ENCODE peak calls at places on chromosomes 1 and 21, in ten cellular contexts. Z is testis; H is GM12878; D is nephron progenitor cell; Y is CD8-positive, alpha-beta T cell; G is colonic mucosa; U is fibroblast of lung; W is K562; J is upper lobe of right lung; E is epithelial cell of esophagus. T is an unnamed sample.

GRCh38 chr1:215263636-215264035 is 181.1 kb downstream of the KCNK2 start:
- DNase-seq in Z (no peak), H (no peak), D (no peak), Y (no peak), G (no peak), U (no peak), W (no peak), J (no peak), E (peak; percentile 78), T (no peak)

GRCh38 chr1:24949331-24949881 is 19.3 kb upstream of the RUNX3 start:
- DNase-seq in Z (no peak), H (no peak), D (no peak), Y (no peak), G (no peak), U (peak; percentile 97), W (peak; percentile 31), J (no peak), E (peak; percentile 76), T (no peak)

GRCh38 chr1:160083968-160084770 is 2.8 kb downstream of the KCNJ9 start:
- DNase-seq in Z (peak; percentile 80), H (no peak), D (peak; percentile 77), Y (peak; percentile 76), G (peak; percentile 86), U (peak; percentile 29), W (peak; percentile 51), J (peak; percentile 90), E (peak; percentile 88), T (peak; percentile 78)

GRCh38 chr1:4654764-4655673 is 610 bp downstream of the AJAP1 start:
- DNase-seq in Z (no peak), H (no peak), D (peak; percentile 60), Y (no peak), G (no peak), U (no peak), W (no peak), J (peak; percentile 59), E (no peak), T (no peak)

GRCh38 chr1:143698016-143698415 is 273.8 kb downstream of the FAM72C start:
- DNase-seq in Z (peak; percentile 50), H (no peak), D (no peak), Y (no peak), G (peak; percentile 77), U (no peak), W (peak; percentile 72), J (peak; percentile 80), E (peak; percentile 30), T (no peak)

GRCh38 chr1:45643978-45644377 is 20.1 kb upstream of the CCDC17 start:
- DNase-seq in Z (peak; percentile 42), H (no peak), D (no peak), Y (no peak), G (peak; percentile 54), U (no peak), W (no peak), J (no peak), E (no peak), T (no peak)

GRCh38 chr1:145983959-145984830 is 12.2 kb downstream of the TXNIP start:
- DNase-seq in Z (no peak), H (no peak), D (no peak), Y (no peak), G (no peak), U (no peak), W (no peak), J (no peak), E (peak; percentile 69), T (no peak)

GRCh38 chr1:167687919-167688519 is 33.8 kb upstream of the MPZL1 start:
- DNase-seq in Z (peak; percentile 93), H (peak; percentile 80), D (peak; percentile 85), Y (peak; percentile 84), G (peak; percentile 86), U (peak; percentile 58), W (peak; percentile 89), J (no peak), E (peak; percentile 80), T (peak; percentile 86)

GRCh38 chr1:9873385-9873784 is 36.7 kb downstream of the CTNNBIP1 start:
- DNase-seq in Z (no peak), H (no peak), D (no peak), Y (no peak), G (no peak), U (no peak), W (no peak), J (no peak), E (no peak), T (no peak)

GRCh38 chr21:44778499-44778911 is 23.1 kb downstream of the UBE2G2 start:
- DNase-seq in Z (no peak), H (no peak), D (no peak), Y (no peak), G (no peak), U (no peak), W (no peak), J (no peak), E (no peak), T (no peak)

GRCh38 chr1:240508950-240509349 is 103.0 kb downstream of the GREM2 start:
- DNase-seq in Z (no peak), H (no peak), D (peak; percentile 7), Y (no peak), G (no peak), U (no peak), W (no peak), J (no peak), E (no peak), T (no peak)
- TF ChIP-seq CTCF in Z (no peak), H (no peak), D (no peak), Y (no peak), G (no peak), U (no peak), W (no peak), J (no peak), E (no peak), T (no peak)

GRCh38 chr1:203271018-203271743 is 34.1 kb upstream of the BTG2 start:
- DNase-seq in Z (peak; percentile 88), H (no peak), D (no peak), Y (peak; percentile 72), G (peak; percentile 78), U (peak; percentile 74), W (peak; percentile 82), J (peak; percentile 72), E (peak; percentile 78), T (no peak)

GRCh38 chr1:203271962-203272632 is 33.2 kb upstream of the BTG2 start:
- DNase-seq in Z (no peak), H (no peak), D (no peak), Y (no peak), G (peak; percentile 25), U (no peak), W (no peak), J (peak; percentile 64), E (no peak), T (no peak)

GRCh38 chr1:203269654-203270020 is 35.7 kb upstream of the BTG2 start:
- DNase-seq in Z (no peak), H (no peak), D (no peak), Y (no peak), G (no peak), U (no peak), W (no peak), J (no peak), E (no peak), T (no peak)

GRCh38 chr1:203268901-203269653 is 36.2 kb upstream of the BTG2 start:
- DNase-seq in Z (peak; percentile 71), H (no peak), D (peak; percentile 50), Y (peak; percentile 40), G (peak; percentile 57), U (peak; percentile 64), W (peak; percentile 88), J (no peak), E (peak; percentile 85), T (no peak)

GRCh38 chr1:203270448-203270847 is 34.9 kb upstream of the BTG2 start:
- DNase-seq in Z (no peak), H (no peak), D (no peak), Y (no peak), G (no peak), U (no peak), W (no peak), J (no peak), E (no peak), T (no peak)
- TF ChIP-seq CTCF in Z (no peak), H (no peak), D (no peak), Y (no peak), G (no peak), U (no peak), W (no peak), J (no peak), E (peak; percentile 4), T (no peak)

DNA sequence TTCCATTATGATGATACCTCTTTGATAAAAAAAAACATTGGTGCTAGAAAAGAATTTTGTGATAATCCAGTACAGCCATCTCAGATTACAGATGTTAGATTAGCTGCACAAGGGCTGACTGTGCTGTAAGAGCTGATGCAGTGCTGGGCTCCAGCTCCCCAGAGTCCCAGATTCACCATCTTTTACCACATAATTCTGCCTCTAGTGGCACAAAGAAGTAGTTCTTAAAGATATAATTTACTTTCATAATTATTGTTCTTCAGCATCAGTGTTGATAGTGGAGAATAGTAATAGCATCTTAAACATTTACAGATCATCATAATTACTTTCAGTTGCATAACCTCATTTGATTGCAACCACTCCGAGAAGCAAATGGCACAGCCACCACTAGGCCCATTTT is 262.1 kb downstream of the BRINP2 start:
- DNase-seq in Z (no peak), H (no peak), D (no peak), Y (no peak), G (no peak), U (no peak), W (no peak), J (no peak), E (peak; percentile 13), T (no peak)
- TF ChIP-seq CTCF in Z (no peak), H (no peak), D (peak; percentile 15), Y (no peak), G (no peak), U (peak; percentile 9), W (no peak), J (no peak), E (peak; percentile 35), T (peak; percentile 41)

GRCh38 chr1:107231291-107231690 is 90.5 kb downstream of the NTNG1 start:
- DNase-seq in Z (no peak), H (no peak), D (no peak), Y (no peak), G (no peak), U (no peak), W (no peak), J (no peak), E (no peak), T (no peak)

GRCh38 chr1:107228704-107229103 is 87.9 kb downstream of the NTNG1 start:
- DNase-seq in Z (no peak), H (no peak), D (no peak), Y (no peak), G (no peak), U (peak; percentile 67), W (no peak), J (no peak), E (peak; percentile 92), T (no peak)

GRCh38 chr1:107230121-107230520 is 89.3 kb downstream of the NTNG1 start:
- DNase-seq in Z (no peak), H (no peak), D (no peak), Y (no peak), G (no peak), U (no peak), W (no peak), J (no peak), E (no peak), T (no peak)

GRCh38 chr1:107229711-107230110 is 88.9 kb downstream of the NTNG1 start:
- DNase-seq in Z (no peak), H (no peak), D (no peak), Y (no peak), G (no peak), U (no peak), W (no peak), J (no peak), E (no peak), T (no peak)

DNA sequence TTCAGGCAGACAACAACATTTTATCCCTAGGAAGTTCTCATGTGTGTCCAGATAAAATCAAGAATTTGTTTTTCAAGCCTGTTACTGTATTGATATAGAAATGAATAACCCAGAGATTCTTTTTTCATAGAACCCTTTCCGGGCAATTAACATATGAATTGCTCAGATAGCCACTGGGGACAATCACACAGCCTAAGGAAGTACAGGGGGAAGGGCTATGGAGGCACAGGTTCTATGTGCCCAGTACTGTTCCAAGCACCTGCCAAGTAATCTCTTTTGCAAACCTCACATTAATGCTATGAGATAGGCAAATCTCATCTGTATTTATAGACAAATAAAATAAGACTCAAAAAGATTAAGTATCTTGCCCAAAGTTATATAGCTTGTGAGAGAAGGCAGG is 84.9 kb downstream of the NTNG1 start:
- DNase-seq in Z (no peak), H (no peak), D (no peak), Y (no peak), G (no peak), U (no peak), W (no peak), J (no peak), E (no peak), T (no peak)
- TF ChIP-seq CTCF in Z (no peak), H (no peak), D (no peak), Y (no peak), G (no peak), U (no peak), W (no peak), J (no peak), E (no peak), T (no peak)

T was measured in mesothelial cell of epicardium.